ENCODE peak calls at places on chromosome 2, in ten cellular contexts. Y is MM.1S, P is kidney, Z is foreskin fibroblast, N is pancreas, W is fibroblast of lung, Q is heart left ventricle, K is Peyer's patch, X is fibroblast of mammary gland, T is prostate gland. J is an unnamed sample.

GRCh38 chr2:60976875-60977561 is 40.5 kb upstream of the PEX13 start:
- DNase-seq in Y (no peak), P (no peak), Z (no peak), N (no peak), W (no peak), Q (no peak), K (no peak), X (no peak), T (no peak), J (no peak)

GRCh38 chr2:158179660-158180059 is 78.0 kb downstream of the UPP2 start:
- DNase-seq in Y (no peak), P (no peak), Z (no peak), N (no peak), W (peak), Q (no peak), K (no peak), X (peak), T (no peak), J (peak)

GRCh38 chr2:27489118-27489497 is 435 bp downstream of the IFT172 start:
- DNase-seq in Y (peak), P (no peak), Z (no peak), N (no peak), W (peak), Q (no peak), K (no peak), X (peak), T (no peak), J (peak)

GRCh38 chr2:225275443-225275842 is 124.1 kb upstream of the NYAP2 start:
- DNase-seq in Y (no peak), P (no peak), Z (no peak), N (no peak), W (no peak), Q (no peak), K (no peak), X (no peak), T (no peak), J (no peak)

GRCh38 chr2:130754811-130755210 is 529 bp upstream of the AMER3 start:
- DNase-seq in Y (no peak), P (no peak), Z (no peak), N (no peak), W (no peak), Q (no peak), K (no peak), X (no peak), T (no peak), J (no peak)

GRCh38 chr2:18178736-18179349 is 300.4 kb downstream of the KCNS3 start:
- DNase-seq in Y (peak), P (no peak), Z (no peak), N (peak), W (peak), Q (no peak), K (peak), X (peak), T (peak), J (peak)

GRCh38 chr2:216739035-216739434 is 43.7 kb upstream of the IGFBP5 start:
- DNase-seq in Y (no peak), P (no peak), Z (no peak), N (no peak), W (no peak), Q (no peak), K (no peak), X (no peak), T (no peak), J (no peak)

GRCh38 chr2:233051241-233052149 is 8.6 kb upstream of the INPP5D start:
- DNase-seq in Y (no peak), P (peak), Z (no peak), N (no peak), W (peak), Q (peak), K (no peak), X (peak), T (no peak), J (peak)

GRCh38 chr2:10194021-10194820 is 71.7 kb downstream of the RRM2 start:
- DNase-seq in Y (no peak), P (no peak), Z (peak), N (no peak), W (peak), Q (no peak), K (no peak), X (peak), T (no peak), J (peak)

GRCh38 chr2:38613126-38613848 is 10.6 kb upstream of the HNRNPLL start:
- DNase-seq in Y (no peak), P (no peak), Z (peak), N (no peak), W (peak), Q (no peak), K (no peak), X (peak), T (no peak), J (peak)

GRCh38 chr2:149857344-149857743 is 269.8 kb upstream of the MMADHC start:
- DNase-seq in Y (no peak), P (no peak), Z (peak), N (no peak), W (peak), Q (no peak), K (no peak), X (peak), T (no peak), J (peak)

GRCh38 chr2:52775674-52776073 is 991.9 kb upstream of the CHAC2 start:
- DNase-seq in Y (no peak), P (no peak), Z (no peak), N (no peak), W (peak), Q (no peak), K (no peak), X (no peak), T (no peak), J (no peak)
- H3K4me3 ChIP-seq in Y (no peak), P (no peak), Z (no peak), N (no peak), W (no peak), Q (no peak), K (no peak), X (no peak), T (no peak), J (no peak)

GRCh38 chr2:12824771-12825363 is 108.1 kb downstream of the TRIB2 start:
- DNase-seq in Y (no peak), P (peak), Z (no peak), N (no peak), W (peak), Q (peak), K (peak), X (peak), T (no peak), J (peak)
- TF ChIP-seq CTCF in Y (no peak), P (no peak), Z (no peak), N (no peak), W (no peak), Q (no peak), K (no peak), X (no peak), T (no peak), J (no peak)

GRCh38 chr2:110173523-110173922 is 31.3 kb downstream of the NPHP1 start:
- DNase-seq in Y (no peak), P (no peak), Z (peak), N (no peak), W (peak), Q (no peak), K (no peak), X (peak), T (no peak), J (peak)

GRCh38 chr2:110167326-110167955 is 37.4 kb downstream of the NPHP1 start:
- DNase-seq in Y (no peak), P (no peak), Z (no peak), N (no peak), W (no peak), Q (no peak), K (no peak), X (no peak), T (no peak), J (no peak)

GRCh38 chr2:110172506-110172905 is 32.3 kb downstream of the NPHP1 start:
- DNase-seq in Y (no peak), P (no peak), Z (no peak), N (no peak), W (no peak), Q (no peak), K (no peak), X (no peak), T (no peak), J (no peak)

GRCh38 chr2:110166246-110166645 is 38.6 kb downstream of the NPHP1 start:
- DNase-seq in Y (no peak), P (no peak), Z (no peak), N (no peak), W (no peak), Q (no peak), K (no peak), X (peak), T (no peak), J (no peak)

DNA sequence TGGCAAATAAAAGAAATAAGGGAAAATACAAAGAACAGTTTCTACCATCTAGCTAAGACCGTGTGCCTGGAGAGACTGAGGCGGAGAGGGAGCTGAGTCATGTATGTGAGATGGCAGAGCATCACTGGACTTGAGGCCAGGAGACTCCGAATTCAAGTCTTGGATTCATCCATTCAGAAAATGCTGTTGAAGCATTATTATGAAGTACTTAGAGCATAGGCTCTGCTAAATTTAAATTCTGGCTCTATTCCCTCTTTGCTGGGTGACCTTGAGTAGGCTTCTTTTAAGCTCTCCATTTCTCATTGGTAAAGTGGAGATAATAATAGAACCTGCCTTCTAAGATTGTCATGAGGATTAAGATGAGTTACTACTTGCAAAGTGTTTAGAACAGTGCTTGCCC is 34.7 kb downstream of the NPHP1 start:
- DNase-seq in Y (no peak), P (no peak), Z (no peak), N (no peak), W (no peak), Q (no peak), K (no peak), X (no peak), T (no peak), J (no peak)
- H3K4me3 ChIP-seq in Y (no peak), P (no peak), Z (no peak), N (no peak), W (no peak), Q (no peak), K (no peak), X (no peak), T (no peak), J (no peak)

GRCh38 chr2:173715483-173715882 is 249.7 kb downstream of the SP3 start:
- DNase-seq in Y (no peak), P (no peak), Z (no peak), N (no peak), W (peak), Q (no peak), K (no peak), X (peak), T (no peak), J (no peak)

GRCh38 chr2:173713904-173714555 is 251.1 kb downstream of the SP3 start:
- DNase-seq in Y (peak), P (no peak), Z (no peak), N (no peak), W (no peak), Q (no peak), K (no peak), X (no peak), T (no peak), J (no peak)

GRCh38 chr2:173719471-173719870 is 245.7 kb downstream of the SP3 start:
- DNase-seq in Y (no peak), P (no peak), Z (no peak), N (no peak), W (no peak), Q (no peak), K (no peak), X (no peak), T (no peak), J (no peak)

GRCh38 chr2:173720310-173720709 is 244.9 kb downstream of the SP3 start:
- DNase-seq in Y (no peak), P (no peak), Z (peak), N (no peak), W (peak), Q (no peak), K (no peak), X (peak), T (no peak), J (peak)

GRCh38 chr2:173716458-173717052 is 248.6 kb downstream of the SP3 start:
- DNase-seq in Y (no peak), P (no peak), Z (no peak), N (no peak), W (no peak), Q (no peak), K (no peak), X (no peak), T (no peak), J (no peak)
- TF ChIP-seq CTCF in Y (no peak), P (no peak), Z (no peak), N (no peak), W (no peak), Q (no peak), K (no peak), X (no peak), T (no peak), J (no peak)

GRCh38 chr2:75595541-75596395 is 35.0 kb upstream of the EVA1A start:
- DNase-seq in Y (no peak), P (no peak), Z (peak), N (no peak), W (peak), Q (no peak), K (no peak), X (peak), T (no peak), J (peak)
- H3K4me3 ChIP-seq in Y (no peak), P (no peak), Z (no peak), N (no peak), W (no peak), Q (no peak), K (no peak), X (no peak), T (no peak), J (no peak)

GRCh38 chr2:230865766-230866703 is 1.3 kb downstream of the ITM2C start:
- DNase-seq in Y (peak), P (peak), Z (no peak), N (peak), W (no peak), Q (no peak), K (peak), X (no peak), T (peak), J (peak)
- TF ChIP-seq CTCF in Y (peak), P (no peak), Z (no peak), N (no peak), W (no peak), Q (no peak), K (peak), X (no peak), T (peak), J (peak)

GRCh38 chr2:89837962-89838625 is 1146.6 kb downstream of the RPIA start:
- DNase-seq in Y (no peak), P (no peak), Z (no peak), N (no peak), W (no peak), Q (no peak), K (no peak), X (peak), T (no peak), J (no peak)

GRCh38 chr2:89845532-89845931 is 1154.1 kb downstream of the RPIA start:
- DNase-seq in Y (no peak), P (no peak), Z (no peak), N (no peak), W (no peak), Q (no peak), K (no peak), X (no peak), T (no peak), J (no peak)

GRCh38 chr2:89844221-89844943 is 1152.9 kb downstream of the RPIA start:
- DNase-seq in Y (no peak), P (peak), Z (no peak), N (no peak), W (no peak), Q (no peak), K (peak), X (no peak), T (no peak), J (no peak)

GRCh38 chr2:89842180-89842908 is 1150.9 kb downstream of the RPIA start:
- DNase-seq in Y (no peak), P (peak), Z (no peak), N (no peak), W (no peak), Q (no peak), K (no peak), X (no peak), T (no peak), J (no peak)

DNA sequence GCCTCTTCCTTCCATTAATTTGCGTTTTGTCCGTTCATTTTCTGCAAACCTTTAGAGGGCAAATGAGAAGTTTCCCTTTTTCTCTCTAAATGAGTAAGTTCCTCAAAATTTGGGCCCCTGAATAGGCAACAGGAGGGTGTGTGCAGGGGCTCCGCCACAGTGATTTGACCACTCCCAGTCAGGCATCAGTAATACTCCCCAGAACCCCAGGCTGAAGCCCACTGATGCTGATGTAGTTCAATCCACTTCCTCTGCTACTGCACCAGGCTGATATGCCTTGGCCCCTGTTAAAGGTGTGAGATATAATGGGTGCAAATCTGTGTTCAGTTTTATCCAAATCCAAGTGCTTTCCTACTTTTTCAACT is 1150.0 kb downstream of the RPIA start:
- DNase-seq in Y (no peak), P (no peak), Z (no peak), N (no peak), W (no peak), Q (no peak), K (no peak), X (no peak), T (no peak), J (no peak)
- H3K4me3 ChIP-seq in Y (no peak), P (no peak), Z (no peak), N (no peak), W (no peak), Q (no peak), K (no peak), X (no peak), T (no peak), J (no peak)